ENCODE peak calls at places on chromosome 2, in ten cellular contexts. K, B, E, A, D, J, P, U, W and S are unnamed samples.

GRCh38 chr2:88055436-88056128 is at the start of gene KRCC1:
- DNase-seq in K (peak; percentile 96), E (peak; percentile 99), W (peak; percentile 97), J (peak; percentile 97), P (peak; percentile 97), A (peak; percentile 98), U (peak; percentile 96), D (peak; percentile 98), B (peak; percentile 97), S (peak; percentile 96)

GRCh38 chr2:30217644-30218361 is 13.5 kb upstream of the LBH start:
- DNase-seq in D (peak; percentile 98), J (peak; percentile 51), E (no peak), P (peak; percentile 77), U (no peak), B (no peak), A (peak; percentile 89), W (peak; percentile 82), K (no peak), S (no peak)

GRCh38 chr2:182716665-182716990 is 571 bp downstream of the DNAJC10 start:
- DNase-seq in K (no peak), D (peak; percentile 19), B (no peak), A (no peak), J (peak; percentile 20), U (peak; percentile 7), E (peak; percentile 75), W (peak; percentile 33), P (no peak), S (no peak)

GRCh38 chr2:136638193-136638592 is 127.2 kb upstream of the THSD7B start:
- DNase-seq in K (no peak), D (no peak), E (no peak), J (no peak), A (no peak), B (no peak), U (no peak), W (no peak), P (no peak), S (no peak)

GRCh38 chr2:186919272-186919671 is 70.3 kb upstream of the ZSWIM2 start:
- DNase-seq in P (no peak), J (no peak), D (no peak), W (no peak), B (no peak), U (no peak), K (peak; percentile 95), E (no peak), A (no peak), S (no peak)

GRCh38 chr2:215484570-215484969 is 48.7 kb upstream of the FN1 start:
- DNase-seq in P (no peak), D (no peak), W (no peak), E (no peak), A (no peak), U (no peak), K (no peak), J (no peak), B (no peak), S (no peak)

GRCh38 chr2:234981197-234982095 is 29.6 kb downstream of the SH3BP4 start:
- DNase-seq in J (peak; percentile 68), B (peak; percentile 90), D (peak; percentile 81), U (peak; percentile 76), A (peak; percentile 86), K (peak; percentile 94), E (no peak), W (peak; percentile 47), P (peak; percentile 89), S (no peak)

GRCh38 chr2:74588664-74589063 is 34.1 kb downstream of the DOK1 start:
- DNase-seq in K (no peak), A (no peak), D (no peak), J (no peak), W (no peak), E (no peak), B (no peak), P (no peak), U (no peak), S (no peak)

DNA sequence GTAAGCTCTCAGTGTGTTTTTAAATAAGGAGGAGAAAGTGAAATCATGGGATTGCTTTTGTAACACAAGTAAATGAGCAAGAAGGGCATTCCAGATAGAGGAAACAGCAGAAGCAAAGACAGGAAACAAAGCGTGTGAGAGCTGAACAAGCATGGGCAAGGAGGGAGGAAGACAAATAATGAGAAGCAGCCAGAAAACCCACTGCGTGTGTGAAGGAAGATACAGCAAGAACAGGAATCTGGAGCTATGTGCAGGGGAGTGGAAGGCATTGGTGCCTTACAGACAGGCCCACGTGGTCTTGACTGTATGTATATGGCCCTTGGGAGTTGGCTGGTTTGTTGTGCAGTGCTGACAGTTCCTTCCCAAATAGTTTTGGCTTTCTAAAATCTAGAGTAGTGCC is 88.6 kb downstream of the AAK1 start:
- DNase-seq in E (no peak), W (no peak), D (peak; percentile 26), B (no peak), U (no peak), A (no peak), K (no peak), J (no peak), P (no peak), S (no peak)
- H3K27ac ChIP-seq in E (no peak overlapping the region), W (no peak overlapping the region), D (no peak overlapping the region), B (peak overlapping the region; percentile 53), U (no peak overlapping the region), A (peak overlapping the region; percentile 8), K (no peak overlapping the region), J (no peak overlapping the region), P (no peak overlapping the region), S (no peak overlapping the region)

GRCh38 chr2:222108957-222109595 is 189.7 kb downstream of the PAX3 start:
- DNase-seq in D (no peak), J (no peak), P (no peak), W (no peak), U (no peak), B (no peak), A (no peak), E (no peak), K (no peak), S (no peak)
- H3K4me1 ChIP-seq in D (no peaks in the 10 kb centered on the region), J (no peaks in the 10 kb centered on the region), P (no peaks in the 10 kb centered on the region), W (no peaks in the 10 kb centered on the region), U (no peaks in the 10 kb centered on the region), B (peaks cover 12% of the 10 kb centered on the region), A (no peaks in the 10 kb centered on the region), E (no peaks in the 10 kb centered on the region), K (no peaks in the 10 kb centered on the region), S (no peaks in the 10 kb centered on the region)

GRCh38 chr2:176192351-176192750 is 3.9 kb downstream of the HOXD1 start:
- DNase-seq in A (no peak), U (no peak), J (no peak), W (no peak), P (peak; percentile 63), E (no peak), D (no peak), B (no peak), K (no peak), S (no peak)
- H3K27me3 ChIP-seq in A (no peaks in the 10 kb centered on the region), U (no peaks in the 10 kb centered on the region), J (peaks cover 73% of the 10 kb centered on the region), W (peaks cover 65% of the 10 kb centered on the region), P (peaks cover 76% of the 10 kb centered on the region), E (peaks cover 100% of the 10 kb centered on the region), D (peaks cover 27% of the 10 kb centered on the region), B (peaks cover 100% of the 10 kb centered on the region), K (peaks cover 30% of the 10 kb centered on the region), S (peaks cover 36% of the 10 kb centered on the region)

GRCh38 chr2:28423856-28424605 is 31.4 kb downstream of the FOSL2 start:
- DNase-seq in D (peak; percentile 47), W (peak; percentile 48), J (no peak), E (no peak), B (no peak), K (no peak), A (peak; percentile 65), P (no peak), U (no peak), S (peak; percentile 62)
- H3K27ac ChIP-seq in D (no peak overlapping the region), W (peak overlapping the region; percentile 41), J (no peak overlapping the region), E (peak overlapping the region; percentile 80), B (no peak overlapping the region), K (no peak overlapping the region), A (no peak overlapping the region), P (no peak overlapping the region), U (no peak overlapping the region), S (peak overlapping the region; percentile 38)

DNA sequence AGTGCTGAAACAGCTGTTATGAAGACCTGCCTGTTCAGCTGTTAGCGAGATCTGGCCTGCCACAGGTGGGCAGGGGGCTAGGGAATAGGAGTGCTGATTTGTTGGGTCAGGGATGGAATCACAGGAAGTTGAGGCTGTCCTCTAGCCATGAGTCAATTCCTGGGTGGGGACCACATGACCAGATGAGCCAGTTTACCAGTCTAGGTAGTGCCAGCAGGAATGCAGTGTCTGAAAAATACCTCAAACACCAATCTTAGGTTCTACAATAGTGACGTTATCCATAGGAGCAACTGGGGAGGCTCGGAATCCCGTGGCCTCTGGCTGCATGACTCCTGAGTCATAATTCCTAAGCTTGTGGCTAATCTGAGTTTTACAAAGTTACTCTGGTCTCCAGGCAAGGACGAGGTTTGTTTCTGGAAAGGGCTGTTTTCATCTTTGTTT is 44.9 kb downstream of the DYSF start:
- DNase-seq in B (no peak), E (no peak), K (peak; percentile 33), U (no peak), A (peak; percentile 50), D (no peak), W (no peak), P (no peak), J (no peak), S (no peak)
- H3K4me1 ChIP-seq in B (peaks cover 17% of the 10 kb centered on the region), E (peaks cover 16% of the 10 kb centered on the region), K (no peaks in the 10 kb centered on the region), U (peaks cover 65% of the 10 kb centered on the region), A (peaks cover 29% of the 10 kb centered on the region), D (no peaks in the 10 kb centered on the region), W (no peaks in the 10 kb centered on the region), P (no peaks in the 10 kb centered on the region), J (peaks cover 59% of the 10 kb centered on the region), S (no peaks in the 10 kb centered on the region)

DNA sequence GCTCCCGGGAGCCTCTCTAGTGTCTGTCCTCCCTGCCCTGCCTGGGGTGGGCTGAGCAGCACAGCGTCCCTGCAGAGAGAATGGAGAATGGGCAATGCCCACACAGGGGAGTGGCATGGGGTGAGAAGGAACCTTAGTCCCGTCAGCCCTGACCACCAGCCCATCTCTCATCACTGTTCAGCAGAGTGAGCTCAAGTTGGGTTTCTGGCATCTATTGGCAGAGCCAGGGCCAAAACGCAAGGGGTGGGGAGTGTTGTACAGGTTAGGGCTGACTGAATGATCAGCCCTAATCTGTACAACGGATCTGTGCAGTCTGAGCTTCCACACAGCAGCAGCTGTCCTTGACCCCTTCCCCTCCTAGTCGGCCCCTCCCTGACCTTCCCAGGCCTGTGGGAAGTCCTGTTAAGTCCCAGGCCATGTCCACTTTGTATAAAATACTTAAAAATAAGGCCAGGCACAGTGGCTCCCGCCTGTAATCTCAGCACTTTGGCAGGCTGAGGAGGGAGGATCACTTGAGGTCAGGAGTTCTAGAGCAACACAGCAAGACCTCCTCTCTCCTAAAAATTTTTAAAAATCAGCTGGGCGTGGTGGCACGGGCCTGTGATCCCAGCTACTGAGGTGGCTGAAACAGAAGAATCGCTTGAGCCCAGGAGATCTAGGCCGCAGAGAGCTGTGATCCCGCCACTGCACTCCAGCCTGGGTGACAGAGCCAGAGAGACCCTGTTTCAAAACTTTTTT is 3.2 kb upstream of the PROC start:
- DNase-seq in B (no peak), W (no peak), E (peak; percentile 64), U (no peak), P (no peak), K (no peak), D (no peak), A (no peak), J (no peak), S (no peak)
- H3K27me3 ChIP-seq in B (peaks cover 18% of the 10 kb centered on the region), W (peaks cover 6% of the 10 kb centered on the region), E (peaks cover 10% of the 10 kb centered on the region), U (no peaks in the 10 kb centered on the region), P (peaks cover 17% of the 10 kb centered on the region), K (peaks cover 3% of the 10 kb centered on the region), D (no peaks in the 10 kb centered on the region), A (no peaks in the 10 kb centered on the region), J (no peaks in the 10 kb centered on the region), S (no peaks in the 10 kb centered on the region)